ENCODE peak calls at places on chromosomes 7 and 10, in seven cellular contexts. G, K, Q, P, D, B and X are unnamed samples.

GRCh38 chr7:2872296-2872874 is 28.3 kb upstream of the GNA12 start:
- DNase-seq in G (no peak), K (no peak), Q (no peak), P (no peak), D (no peak), B (no peak), X (no peak)

GRCh38 chr7:32319019-32319382 is 171.2 kb downstream of the LSM5 start:
- DNase-seq in G (no peak), K (no peak), Q (no peak), P (no peak), D (no peak), B (no peak), X (no peak)

GRCh38 chr7:63041786-63042185 is 956.9 kb upstream of the ZNF722 start:
- DNase-seq in G (no peak), K (no peak), Q (no peak), P (no peak), D (no peak), B (no peak), X (no peak)

GRCh38 chr7:5661941-5662340 is 119.5 kb downstream of the RNF216 start:
- DNase-seq in G (no peak), K (no peak), Q (no peak), P (no peak), D (no peak), B (no peak), X (peak; percentile 31)

GRCh38 chr10:102208311-102209035 is 17.6 kb upstream of the ELOVL3 start:
- DNase-seq in G (no peak), K (no peak), Q (no peak), P (peak; percentile 52), D (no peak), B (no peak), X (peak; percentile 51)

GRCh38 chr7:71157757-71158156 is 25.8 kb downstream of the GALNT17 start:
- DNase-seq in G (no peak), K (no peak), Q (no peak), P (no peak), D (no peak), B (no peak), X (no peak)

GRCh38 chr7:41114166-41114565 is 588.7 kb downstream of the INHBA start:
- DNase-seq in G (no peak), K (no peak), Q (no peak), P (peak; percentile 94), D (no peak), B (no peak), X (no peak)

GRCh38 chr10:29535012-29535777 is 99.6 kb downstream of the SVIL start:
- DNase-seq in G (no peak), K (peak; percentile 79), Q (peak; percentile 58), P (peak; percentile 88), D (peak; percentile 92), B (no peak), X (peak; percentile 48)

GRCh38 chr7:46011501-46011900 is 90.4 kb upstream of the IGFBP3 start:
- DNase-seq in G (no peak), K (no peak), Q (peak; percentile 23), P (no peak), D (no peak), B (no peak), X (no peak)

GRCh38 chr10:103751696-103752287 is 103.6 kb downstream of the SH3PXD2A start:
- DNase-seq in G (peak; percentile 36), K (no peak), Q (peak; percentile 33), P (no peak), D (no peak), B (no peak), X (no peak)

GRCh38 chr10:29517352-29517923 is 117.3 kb downstream of the SVIL start:
- DNase-seq in G (no peak), K (peak; percentile 26), Q (peak; percentile 59), P (peak; percentile 45), D (no peak), B (no peak), X (peak; percentile 49)

GRCh38 chr7:131586259-131586658 is 29.8 kb upstream of the PODXL start:
- DNase-seq in G (no peak), K (peak; percentile 38), Q (peak; percentile 86), P (no peak), D (peak; percentile 34), B (no peak), X (no peak)

GRCh38 chr10:133106516-133106915 is 18.8 kb downstream of the ADGRA1 start:
- DNase-seq in G (no peak), K (no peak), Q (no peak), P (no peak), D (no peak), B (no peak), X (no peak)

GRCh38 chr7:70036695-70037094 is 438.4 kb downstream of the AUTS2 start:
- DNase-seq in G (no peak), K (no peak), Q (no peak), P (no peak), D (no peak), B (no peak), X (no peak)

GRCh38 chr10:15485684-15486316 is 114.7 kb upstream of the FAM171A1 start:
- DNase-seq in G (no peak), K (no peak), Q (no peak), P (no peak), D (no peak), B (peak; percentile 90), X (no peak)

GRCh38 chr10:104128214-104128613 is 6.2 kb downstream of the SFR1 start:
- DNase-seq in G (no peak), K (no peak), Q (no peak), P (peak; percentile 41), D (no peak), B (no peak), X (no peak)

GRCh38 chr7:79312022-79312421 is 141.4 kb downstream of the MAGI2 start:
- DNase-seq in G (no peak), K (no peak), Q (no peak), P (no peak), D (no peak), B (no peak), X (no peak)

GRCh38 chr10:121070257-121070656 is 219.1 kb downstream of the WDR11 start:
- DNase-seq in G (no peak), K (peak; percentile 24), Q (no peak), P (no peak), D (no peak), B (no peak), X (no peak)

GRCh38 chr7:50656141-50656895 is 91.1 kb upstream of the DDC start:
- DNase-seq in G (peak; percentile 93), K (peak; percentile 19), Q (no peak), P (no peak), D (no peak), B (no peak), X (no peak)

GRCh38 chr10:10870523-10871241 is 147.0 kb upstream of the CELF2 start:
- DNase-seq in G (no peak), K (no peak), Q (no peak), P (no peak), D (no peak), B (no peak), X (no peak)

GRCh38 chr10:79112898-79113431 is 44.2 kb downstream of the ZMIZ1 start:
- DNase-seq in G (peak; percentile 94), K (no peak), Q (peak; percentile 56), P (peak; percentile 92), D (no peak), B (no peak), X (no peak)

GRCh38 chr10:47140752-47141348 is 159.1 kb upstream of the GDF10 start:
- DNase-seq in G (no peak), K (no peak), Q (peak; percentile 28), P (no peak), D (no peak), B (no peak), X (no peak)

GRCh38 chr10:125112697-125113494 is 47.5 kb downstream of the CTBP2 start:
- DNase-seq in G (peak; percentile 13), K (no peak), Q (peak; percentile 55), P (no peak), D (no peak), B (no peak), X (no peak)

GRCh38 chr7:28554791-28555471 is 142.6 kb downstream of the CREB5 start:
- DNase-seq in G (no peak), K (no peak), Q (no peak), P (no peak), D (no peak), B (no peak), X (peak; percentile 28)

GRCh38 chr7:12458520-12459131 is 55.0 kb upstream of the VWDE start:
- DNase-seq in G (no peak), K (no peak), Q (peak; percentile 55), P (peak; percentile 25), D (no peak), B (no peak), X (peak; percentile 21)
- TF ChIP-seq CTCF in G (peak; percentile 28), K (peak; percentile 60), Q (peak; percentile 74), P (peak; percentile 76), D (no peak), B (no peak), X (peak; percentile 84)

DNA sequence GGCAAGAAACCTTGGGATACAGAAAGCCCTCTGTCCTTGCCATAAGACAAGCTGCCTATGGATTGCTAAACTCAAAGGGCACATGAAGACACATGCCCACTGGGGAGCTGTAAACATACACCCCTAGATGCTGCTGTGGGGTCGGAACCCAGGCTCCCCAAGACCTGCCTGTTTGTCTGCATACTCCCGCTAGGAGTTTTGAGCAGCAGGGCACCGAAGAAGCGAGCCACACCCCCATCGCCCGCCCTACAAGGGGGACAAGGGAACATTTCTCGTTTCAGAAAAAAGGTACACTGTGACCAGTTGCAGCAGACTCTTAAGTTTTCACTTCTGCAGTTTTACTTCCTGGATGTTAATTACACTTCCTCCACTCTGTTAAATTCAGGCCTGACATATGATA is 680.2 kb upstream of the GHITM start:
- DNase-seq in G (no peak), K (no peak), Q (no peak), P (no peak), D (no peak), B (no peak), X (no peak)
- H3K4me3 ChIP-seq in G (no peak overlapping the region), K (no peak overlapping the region), Q (no peak overlapping the region), P (no peak overlapping the region), D (no peak overlapping the region), B (no peak overlapping the region), X (no peak overlapping the region)

DNA sequence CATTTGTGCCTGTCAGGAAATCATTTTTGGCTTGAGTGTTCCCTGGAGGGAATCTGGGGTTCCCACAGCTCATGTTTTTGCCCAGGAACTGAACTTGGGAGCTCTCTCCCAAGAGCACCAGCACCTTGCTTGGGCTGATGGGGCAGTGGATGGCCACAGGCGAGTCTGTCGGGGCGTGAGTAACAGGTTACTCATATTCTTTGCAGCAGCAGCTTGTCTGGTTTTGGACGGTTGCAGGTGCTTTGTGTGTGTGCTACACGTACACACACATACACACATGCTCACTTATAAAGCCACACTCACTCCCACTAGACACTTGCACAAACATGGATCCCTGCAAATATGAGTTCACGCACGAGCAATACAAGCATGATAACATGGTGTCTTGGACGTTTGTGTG is 2.9 kb upstream of the PALD1 start:
- DNase-seq in G (no peak), K (no peak), Q (no peak), P (peak; percentile 8), D (no peak), B (no peak), X (no peak)
- H3K4me1 ChIP-seq in G (peaks cover 33% of the 10 kb centered on the region), K (peaks cover 12% of the 10 kb centered on the region), Q (peaks cover 5% of the 10 kb centered on the region), P (no peaks in the 10 kb centered on the region), D (no peaks in the 10 kb centered on the region), B (peaks cover 26% of the 10 kb centered on the region), X (no peaks in the 10 kb centered on the region)

DNA sequence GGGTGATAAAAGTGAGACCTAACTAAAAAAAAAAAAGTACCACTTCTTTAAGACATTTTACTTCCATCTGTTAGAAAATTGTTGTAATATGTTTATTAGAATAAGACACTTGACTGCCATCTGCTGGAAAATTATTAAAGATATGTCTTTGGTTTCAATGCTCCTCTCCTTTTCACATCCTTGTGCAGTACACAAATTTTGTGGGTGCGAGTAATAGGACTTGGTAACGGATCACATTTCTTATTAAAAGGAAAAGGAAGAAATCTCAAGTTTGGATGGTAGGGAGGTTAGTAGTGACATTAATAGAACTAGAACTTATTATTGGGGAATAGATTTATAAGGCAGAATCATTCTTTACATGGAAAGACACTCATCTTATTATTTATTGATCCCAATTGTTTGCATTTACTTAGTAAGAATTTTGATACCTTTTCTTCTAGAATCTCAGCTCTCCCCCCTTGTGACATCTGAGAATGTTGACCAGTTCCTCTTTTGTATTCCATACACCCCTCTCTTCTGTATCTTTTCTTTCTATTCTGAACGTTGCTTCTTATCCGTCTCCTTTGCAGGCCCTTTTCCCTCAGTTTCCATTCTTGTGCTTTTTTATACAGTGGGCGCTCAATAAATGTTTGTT is 43.0 kb upstream of the RPA3 start:
- DNase-seq in G (no peak), K (no peak), Q (no peak), P (peak; percentile 66), D (no peak), B (no peak), X (no peak)
- TF ChIP-seq CTCF in G (peak; percentile 63), K (peak; percentile 34), Q (peak; percentile 25), P (peak; percentile 50), D (no peak), B (peak; percentile 25), X (peak; percentile 34)